ENCODE peak calls at places on chromosome 4, in seven cellular contexts. One of them, this sample, is unnamed.

GRCh38 chr4:137641554-137641953 is 109.3 kb upstream of the PCDH18 start:
- DNase-seq in HepG2: no peak
- DNase-seq in cardiac fibroblast: peak
- DNase-seq in retina: no peak
- DNase-seq in SK-N-SH: no peak
- DNase-seq in MCF 10A: peak
- DNase-seq in GM13977: no peak
- DNase-seq in this sample: no peak

GRCh38 chr4:86939123-86939522 is 4.3 kb downstream of the AFF1 start:
- DNase-seq in HepG2: no peak
- DNase-seq in MCF 10A: no peak
- DNase-seq in retina: no peak
- DNase-seq in GM13977: no peak
- DNase-seq in SK-N-SH: no peak
- DNase-seq in cardiac fibroblast: no peak
- DNase-seq in this sample: peak

GRCh38 chr4:3416270-3416669 is 25.5 kb upstream of the HGFAC start:
- DNase-seq in retina: no peak
- DNase-seq in SK-N-SH: no peak
- DNase-seq in GM13977: no peak
- DNase-seq in HepG2: no peak
- DNase-seq in cardiac fibroblast: no peak
- DNase-seq in MCF 10A: no peak
- DNase-seq in this sample: no peak

GRCh38 chr4:120517966-120518365 is 404.6 kb downstream of the PRDM5 start:
- DNase-seq in retina: no peak
- DNase-seq in SK-N-SH: peak
- DNase-seq in GM13977: no peak
- DNase-seq in HepG2: peak
- DNase-seq in cardiac fibroblast: peak
- DNase-seq in MCF 10A: peak
- DNase-seq in this sample: no peak

GRCh38 chr4:123017636-123018390 is 95.4 kb upstream of the NUDT6 start:
- DNase-seq in MCF 10A: peak
- DNase-seq in SK-N-SH: peak
- DNase-seq in GM13977: no peak
- DNase-seq in cardiac fibroblast: peak
- DNase-seq in retina: no peak
- DNase-seq in HepG2: no peak
- DNase-seq in this sample: no peak

GRCh38 chr4:95224402-95224801 is 324.4 kb downstream of the UNC5C start:
- DNase-seq in GM13977: no peak
- DNase-seq in retina: no peak
- DNase-seq in cardiac fibroblast: no peak
- DNase-seq in HepG2: no peak
- DNase-seq in MCF 10A: no peak
- DNase-seq in SK-N-SH: no peak
- DNase-seq in this sample: no peak

GRCh38 chr4:68490826-68491457 is 43.7 kb downstream of the TMPRSS11E start:
- DNase-seq in HepG2: no peak
- DNase-seq in cardiac fibroblast: peak
- DNase-seq in GM13977: no peak
- DNase-seq in MCF 10A: peak
- DNase-seq in retina: no peak
- DNase-seq in SK-N-SH: no peak
- DNase-seq in this sample: no peak

GRCh38 chr4:165906272-165906671 is 33.2 kb downstream of the TLL1 start:
- DNase-seq in cardiac fibroblast: peak
- DNase-seq in GM13977: no peak
- DNase-seq in HepG2: no peak
- DNase-seq in MCF 10A: no peak
- DNase-seq in retina: no peak
- DNase-seq in SK-N-SH: no peak
- DNase-seq in this sample: no peak

GRCh38 chr4:113173865-113174264 is 124.4 kb downstream of the ANK2 start:
- DNase-seq in HepG2: no peak
- DNase-seq in retina: no peak
- DNase-seq in GM13977: peak
- DNase-seq in SK-N-SH: no peak
- DNase-seq in cardiac fibroblast: no peak
- DNase-seq in MCF 10A: no peak
- DNase-seq in this sample: no peak

GRCh38 chr4:167578906-167579305 is 344.6 kb upstream of the SPOCK3 start:
- DNase-seq in retina: no peak
- DNase-seq in GM13977: no peak
- DNase-seq in MCF 10A: peak
- DNase-seq in SK-N-SH: no peak
- DNase-seq in HepG2: no peak
- DNase-seq in cardiac fibroblast: no peak
- DNase-seq in this sample: no peak

GRCh38 chr4:156294577-156294976 is 340.9 kb upstream of the CTSO start:
- DNase-seq in HepG2: peak
- DNase-seq in cardiac fibroblast: peak
- DNase-seq in retina: no peak
- DNase-seq in MCF 10A: peak
- DNase-seq in GM13977: no peak
- DNase-seq in SK-N-SH: peak
- DNase-seq in this sample: peak

GRCh38 chr4:37082912-37083311 is 161.6 kb upstream of the NWD2 start:
- DNase-seq in cardiac fibroblast: no peak
- DNase-seq in MCF 10A: no peak
- DNase-seq in HepG2: no peak
- DNase-seq in retina: no peak
- DNase-seq in SK-N-SH: no peak
- DNase-seq in GM13977: no peak
- DNase-seq in this sample: no peak

GRCh38 chr4:6225469-6225868 is 25.1 kb upstream of the JAKMIP1 start:
- DNase-seq in retina: peak
- DNase-seq in HepG2: no peak
- DNase-seq in GM13977: peak
- DNase-seq in cardiac fibroblast: peak
- DNase-seq in SK-N-SH: no peak
- DNase-seq in MCF 10A: peak
- DNase-seq in this sample: no peak

GRCh38 chr4:137393043-137393442 is 139.3 kb downstream of the PCDH18 start:
- DNase-seq in SK-N-SH: peak
- DNase-seq in MCF 10A: no peak
- DNase-seq in GM13977: no peak
- DNase-seq in retina: peak
- DNase-seq in HepG2: no peak
- DNase-seq in cardiac fibroblast: peak
- DNase-seq in this sample: no peak

GRCh38 chr4:47287735-47288134 is 175.8 kb downstream of the COMMD8 start:
- DNase-seq in HepG2: no peak
- DNase-seq in retina: no peak
- DNase-seq in SK-N-SH: no peak
- DNase-seq in cardiac fibroblast: peak
- DNase-seq in MCF 10A: peak
- DNase-seq in GM13977: peak
- DNase-seq in this sample: no peak

GRCh38 chr4:76512000-76512399 is 77.0 kb downstream of the SHROOM3 start:
- DNase-seq in HepG2: no peak
- DNase-seq in MCF 10A: no peak
- DNase-seq in retina: no peak
- DNase-seq in GM13977: no peak
- DNase-seq in SK-N-SH: no peak
- DNase-seq in cardiac fibroblast: no peak
- DNase-seq in this sample: no peak